ENCODE peak calls at places on chromosomes 3 and 15, in nine cellular contexts. One of them, this sample, is unnamed.

GRCh38 chr15:92510163-92510882 is 116.6 kb downstream of the ST8SIA2 start:
- DNase-seq in cardiac muscle cell: no peak
- DNase-seq in tibial nerve: no peak
- DNase-seq in HCT116: no peak
- DNase-seq in colonic mucosa: no peak
- DNase-seq in neural progenitor cell: peak
- DNase-seq in fibroblast of mammary gland: no peak
- DNase-seq in fibroblast of the aortic adventitia: no peak
- DNase-seq in fibroblast of lung: peak
- DNase-seq in this sample: no peak

GRCh38 chr3:63995056-63995576 is 28.2 kb downstream of the PSMD6 start:
- DNase-seq in cardiac muscle cell: no peak
- DNase-seq in tibial nerve: no peak
- DNase-seq in HCT116: no peak
- DNase-seq in colonic mucosa: no peak
- DNase-seq in neural progenitor cell: peak
- DNase-seq in fibroblast of mammary gland: no peak
- DNase-seq in fibroblast of the aortic adventitia: no peak
- DNase-seq in fibroblast of lung: no peak
- DNase-seq in this sample: no peak

GRCh38 chr15:100897873-100898490 is 18.4 kb downstream of the ALDH1A3 start:
- DNase-seq in cardiac muscle cell: no peak
- DNase-seq in tibial nerve: no peak
- DNase-seq in HCT116: no peak
- DNase-seq in colonic mucosa: no peak
- DNase-seq in neural progenitor cell: no peak
- DNase-seq in fibroblast of mammary gland: no peak
- DNase-seq in fibroblast of the aortic adventitia: no peak
- DNase-seq in fibroblast of lung: no peak
- DNase-seq in this sample: no peak

GRCh38 chr3:149120051-149120972 is 9.1 kb upstream of the HPS3 start:
- DNase-seq in cardiac muscle cell: peak
- DNase-seq in tibial nerve: no peak
- DNase-seq in HCT116: peak
- DNase-seq in colonic mucosa: no peak
- DNase-seq in neural progenitor cell: peak
- DNase-seq in fibroblast of mammary gland: peak
- DNase-seq in fibroblast of the aortic adventitia: peak
- DNase-seq in fibroblast of lung: peak
- DNase-seq in this sample: peak

GRCh38 chr3:168872811-168873210 is 777.1 kb upstream of the GOLIM4 start:
- DNase-seq in cardiac muscle cell: no peak
- DNase-seq in tibial nerve: no peak
- DNase-seq in HCT116: no peak
- DNase-seq in colonic mucosa: no peak
- DNase-seq in neural progenitor cell: no peak
- DNase-seq in fibroblast of mammary gland: no peak
- DNase-seq in fibroblast of the aortic adventitia: no peak
- DNase-seq in fibroblast of lung: no peak
- DNase-seq in this sample: no peak

GRCh38 chr15:85579957-85580694 is 199.7 kb downstream of the AKAP13 start:
- DNase-seq in cardiac muscle cell: peak
- DNase-seq in tibial nerve: no peak
- DNase-seq in HCT116: no peak
- DNase-seq in colonic mucosa: peak
- DNase-seq in neural progenitor cell: no peak
- DNase-seq in fibroblast of mammary gland: peak
- DNase-seq in fibroblast of the aortic adventitia: peak
- DNase-seq in fibroblast of lung: peak
- DNase-seq in this sample: no peak

GRCh38 chr3:100073555-100074307 is 40.6 kb downstream of the FILIP1L start:
- DNase-seq in cardiac muscle cell: peak
- DNase-seq in tibial nerve: no peak
- DNase-seq in HCT116: no peak
- DNase-seq in colonic mucosa: no peak
- DNase-seq in neural progenitor cell: peak
- DNase-seq in fibroblast of mammary gland: peak
- DNase-seq in fibroblast of the aortic adventitia: no peak
- DNase-seq in fibroblast of lung: peak
- DNase-seq in this sample: peak

GRCh38 chr15:29596266-29596665 is 226.0 kb downstream of the TJP1 start:
- DNase-seq in cardiac muscle cell: peak
- DNase-seq in tibial nerve: no peak
- DNase-seq in HCT116: peak
- DNase-seq in colonic mucosa: no peak
- DNase-seq in neural progenitor cell: no peak
- DNase-seq in fibroblast of mammary gland: no peak
- DNase-seq in fibroblast of the aortic adventitia: peak
- DNase-seq in fibroblast of lung: peak
- DNase-seq in this sample: no peak

GRCh38 chr3:186290791-186291190 is 71.2 kb downstream of the DGKG start:
- DNase-seq in cardiac muscle cell: no peak
- DNase-seq in tibial nerve: no peak
- DNase-seq in HCT116: no peak
- DNase-seq in colonic mucosa: no peak
- DNase-seq in neural progenitor cell: no peak
- DNase-seq in fibroblast of mammary gland: no peak
- DNase-seq in fibroblast of the aortic adventitia: no peak
- DNase-seq in fibroblast of lung: peak
- DNase-seq in this sample: no peak

GRCh38 chr3:102192575-102192974 is 242.2 kb upstream of the ZPLD1 start:
- DNase-seq in cardiac muscle cell: no peak
- DNase-seq in tibial nerve: no peak
- DNase-seq in HCT116: no peak
- DNase-seq in colonic mucosa: no peak
- DNase-seq in neural progenitor cell: no peak
- DNase-seq in fibroblast of mammary gland: no peak
- DNase-seq in fibroblast of the aortic adventitia: no peak
- DNase-seq in fibroblast of lung: no peak
- DNase-seq in this sample: no peak

GRCh38 chr15:73685561-73685960 is 1.4 kb downstream of the CD276 start:
- DNase-seq in cardiac muscle cell: no peak
- DNase-seq in tibial nerve: no peak
- DNase-seq in HCT116: no peak
- DNase-seq in colonic mucosa: no peak
- DNase-seq in neural progenitor cell: no peak
- DNase-seq in fibroblast of mammary gland: peak
- DNase-seq in fibroblast of the aortic adventitia: no peak
- DNase-seq in fibroblast of lung: no peak
- DNase-seq in this sample: no peak

GRCh38 chr15:96626936-96627577 is 296.6 kb downstream of the NR2F2 start:
- DNase-seq in cardiac muscle cell: no peak
- DNase-seq in tibial nerve: no peak
- DNase-seq in HCT116: no peak
- DNase-seq in colonic mucosa: no peak
- DNase-seq in neural progenitor cell: no peak
- DNase-seq in fibroblast of mammary gland: no peak
- DNase-seq in fibroblast of the aortic adventitia: no peak
- DNase-seq in fibroblast of lung: no peak
- DNase-seq in this sample: no peak

GRCh38 chr15:31102049-31102321 is 460 bp upstream of the TRPM1 start:
- DNase-seq in cardiac muscle cell: no peak
- DNase-seq in tibial nerve: no peak
- DNase-seq in HCT116: no peak
- DNase-seq in colonic mucosa: no peak
- DNase-seq in neural progenitor cell: peak
- DNase-seq in fibroblast of mammary gland: no peak
- DNase-seq in fibroblast of the aortic adventitia: no peak
- DNase-seq in fibroblast of lung: no peak
- DNase-seq in this sample: no peak

GRCh38 chr15:69093127-69093526 is 67.3 kb upstream of the GLCE start:
- DNase-seq in cardiac muscle cell: peak
- DNase-seq in tibial nerve: no peak
- DNase-seq in HCT116: no peak
- DNase-seq in colonic mucosa: no peak
- DNase-seq in neural progenitor cell: no peak
- DNase-seq in fibroblast of mammary gland: no peak
- DNase-seq in fibroblast of the aortic adventitia: no peak
- DNase-seq in fibroblast of lung: peak
- DNase-seq in this sample: peak

DNA sequence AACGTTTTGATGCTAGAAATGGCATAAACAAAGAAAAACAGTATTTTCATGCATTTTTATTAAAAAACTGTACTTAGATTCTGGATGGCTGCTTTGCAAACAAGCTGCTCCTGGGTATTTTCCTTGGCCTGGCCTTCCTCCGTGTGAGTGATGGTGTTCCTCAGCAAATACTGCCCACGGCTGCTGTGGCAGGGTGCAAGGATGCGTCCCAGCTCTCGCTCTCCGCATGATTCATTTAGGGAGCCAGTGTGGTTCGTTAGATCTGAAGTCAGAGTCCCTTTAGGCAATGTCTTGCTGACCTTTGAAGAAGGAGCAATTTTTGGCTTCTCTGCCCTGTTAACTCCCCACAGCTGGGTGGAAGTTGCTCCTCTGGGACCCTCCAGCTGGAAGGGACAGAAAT is 27.3 kb downstream of the CHST2 start:
- DNase-seq in cardiac muscle cell: no peak
- DNase-seq in tibial nerve: no peak
- DNase-seq in HCT116: no peak
- DNase-seq in colonic mucosa: no peak
- DNase-seq in neural progenitor cell: no peak
- DNase-seq in fibroblast of mammary gland: no peak
- DNase-seq in fibroblast of the aortic adventitia: no peak
- DNase-seq in fibroblast of lung: no peak
- DNase-seq in this sample: no peak
- H3K4me3 ChIP-seq in cardiac muscle cell: no peak
- H3K4me3 ChIP-seq in tibial nerve: no peak
- H3K4me3 ChIP-seq in HCT116: no peak
- H3K4me3 ChIP-seq in colonic mucosa: no peak
- H3K4me3 ChIP-seq in neural progenitor cell: no peak
- H3K4me3 ChIP-seq in fibroblast of mammary gland: no peak
- H3K4me3 ChIP-seq in fibroblast of the aortic adventitia: no peak
- H3K4me3 ChIP-seq in fibroblast of lung: no peak
- H3K4me3 ChIP-seq in this sample: no peak

DNA sequence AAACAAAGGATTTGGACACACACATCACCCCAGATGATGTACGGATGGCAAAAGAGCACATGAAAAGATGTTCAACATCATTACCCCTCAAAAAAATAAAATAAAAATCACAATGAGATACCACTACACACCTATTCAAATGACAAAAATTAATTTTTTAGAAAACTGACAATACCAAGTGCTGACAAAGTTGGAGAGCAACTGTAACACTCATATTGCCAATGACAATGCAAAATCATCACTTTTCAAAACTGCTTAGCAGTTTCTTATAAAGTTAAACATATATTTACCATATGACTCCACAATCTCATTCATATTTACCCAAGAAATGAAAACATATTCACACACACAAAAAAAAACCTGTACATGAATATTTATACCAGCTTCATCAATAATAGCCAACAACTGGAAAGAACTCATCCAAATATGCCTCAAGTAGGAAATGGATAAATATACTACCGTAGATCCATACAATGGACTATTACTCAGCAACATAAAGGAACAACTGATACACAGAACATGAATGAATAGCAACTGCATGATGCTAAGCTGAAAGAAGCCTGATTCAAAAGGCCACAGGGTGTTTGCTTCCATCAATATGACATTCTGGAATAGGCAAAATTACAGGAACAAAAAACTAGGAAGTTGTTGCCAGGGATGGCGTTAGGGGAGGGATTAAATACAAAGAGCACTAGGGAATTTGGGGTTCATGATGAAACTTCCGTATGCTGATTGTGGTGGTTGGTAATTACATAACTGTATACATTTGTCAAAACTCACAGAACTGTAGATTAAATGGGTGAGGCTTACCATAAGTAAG is 1.3 kb downstream of the FSIP1 start:
- DNase-seq in cardiac muscle cell: no peak
- DNase-seq in tibial nerve: no peak
- DNase-seq in HCT116: no peak
- DNase-seq in colonic mucosa: no peak
- DNase-seq in neural progenitor cell: no peak
- DNase-seq in fibroblast of mammary gland: no peak
- DNase-seq in fibroblast of the aortic adventitia: no peak
- DNase-seq in fibroblast of lung: no peak
- DNase-seq in this sample: no peak
- H3K4me3 ChIP-seq in cardiac muscle cell: no peak
- H3K4me3 ChIP-seq in tibial nerve: no peak
- H3K4me3 ChIP-seq in HCT116: no peak
- H3K4me3 ChIP-seq in colonic mucosa: peak
- H3K4me3 ChIP-seq in neural progenitor cell: peak
- H3K4me3 ChIP-seq in fibroblast of mammary gland: no peak
- H3K4me3 ChIP-seq in fibroblast of the aortic adventitia: no peak
- H3K4me3 ChIP-seq in fibroblast of lung: no peak
- H3K4me3 ChIP-seq in this sample: peak

DNA sequence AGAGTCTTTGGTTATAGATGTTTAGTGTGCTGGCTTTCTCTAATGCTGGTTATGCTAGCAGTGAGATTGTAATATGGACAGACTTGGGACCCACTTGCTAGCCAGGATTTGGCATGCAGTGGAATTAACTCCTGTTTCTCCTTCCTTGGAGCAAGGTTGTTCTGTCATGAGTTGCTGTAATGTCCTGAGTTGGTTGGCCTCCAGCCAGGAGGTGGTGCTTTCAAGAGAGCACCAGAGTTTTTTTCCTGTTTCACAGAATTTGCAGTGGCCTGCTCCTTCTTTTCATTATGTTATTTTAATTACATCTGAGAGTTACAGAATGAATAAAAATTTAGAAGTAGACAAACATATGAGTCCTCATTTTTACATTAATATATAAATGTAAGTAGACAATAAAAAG is 88.1 kb upstream of the PXYLP1 start:
- DNase-seq in cardiac muscle cell: no peak
- DNase-seq in tibial nerve: no peak
- DNase-seq in HCT116: no peak
- DNase-seq in colonic mucosa: no peak
- DNase-seq in neural progenitor cell: no peak
- DNase-seq in fibroblast of mammary gland: no peak
- DNase-seq in fibroblast of the aortic adventitia: no peak
- DNase-seq in fibroblast of lung: no peak
- DNase-seq in this sample: no peak
- H3K4me3 ChIP-seq in cardiac muscle cell: no peak
- H3K4me3 ChIP-seq in tibial nerve: no peak
- H3K4me3 ChIP-seq in HCT116: no peak
- H3K4me3 ChIP-seq in colonic mucosa: no peak
- H3K4me3 ChIP-seq in neural progenitor cell: no peak
- H3K4me3 ChIP-seq in fibroblast of mammary gland: no peak
- H3K4me3 ChIP-seq in fibroblast of the aortic adventitia: no peak
- H3K4me3 ChIP-seq in fibroblast of lung: no peak
- H3K4me3 ChIP-seq in this sample: no peak

DNA sequence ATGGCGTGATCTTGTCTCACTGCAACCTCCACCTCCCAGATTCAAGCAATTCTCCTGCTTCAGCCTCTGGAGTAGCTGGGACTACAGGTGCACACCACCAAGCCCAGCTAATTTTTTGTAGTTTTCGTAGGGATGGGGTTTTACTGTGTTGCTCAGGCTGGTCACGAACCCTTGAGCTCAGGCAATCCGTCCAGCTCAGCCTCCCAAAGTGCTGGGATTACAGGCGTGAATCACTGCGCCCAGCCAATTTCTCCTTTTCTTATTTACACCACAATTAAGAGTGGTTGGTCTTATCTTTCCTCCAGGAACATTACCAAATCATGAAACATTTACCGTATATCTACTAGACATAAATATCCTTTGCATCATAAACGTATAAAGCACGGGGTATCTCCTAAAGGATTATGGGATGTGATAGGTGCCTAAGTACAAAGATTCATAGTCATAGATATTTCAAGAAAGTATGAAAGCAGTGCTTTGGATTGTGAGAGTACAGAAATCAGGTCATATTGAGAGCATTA is 194.5 kb downstream of the RBMS3 start:
- DNase-seq in cardiac muscle cell: no peak
- DNase-seq in tibial nerve: no peak
- DNase-seq in HCT116: no peak
- DNase-seq in colonic mucosa: no peak
- DNase-seq in neural progenitor cell: no peak
- DNase-seq in fibroblast of mammary gland: no peak
- DNase-seq in fibroblast of the aortic adventitia: no peak
- DNase-seq in fibroblast of lung: no peak
- DNase-seq in this sample: no peak
- H3K4me3 ChIP-seq in cardiac muscle cell: no peak
- H3K4me3 ChIP-seq in tibial nerve: no peak
- H3K4me3 ChIP-seq in HCT116: no peak
- H3K4me3 ChIP-seq in colonic mucosa: no peak
- H3K4me3 ChIP-seq in neural progenitor cell: no peak
- H3K4me3 ChIP-seq in fibroblast of mammary gland: no peak
- H3K4me3 ChIP-seq in fibroblast of the aortic adventitia: no peak
- H3K4me3 ChIP-seq in fibroblast of lung: no peak
- H3K4me3 ChIP-seq in this sample: no peak